ENCODE peak calls at places on chromosome 10, in four cellular contexts. Q is heart right ventricle, G is posterior cingulate gyrus, I is hepatic stellate cell. F is an unnamed sample.

GRCh38 chr10:77649333-77650331 is 12.0 kb upstream of the KCNMA1 start:
- DNase-seq in G (no peak), I (no peak), Q (no peak), F (no peak)

GRCh38 chr10:102220612-102221011 is 5.5 kb upstream of the ELOVL3 start:
- DNase-seq in I (no peak), Q (no peak), G (no peak), F (no peak)

GRCh38 chr10:27276581-27276980 is 36.0 kb upstream of the ACBD5 start:
- DNase-seq in G (no peak), I (no peak), Q (no peak), F (no peak)

GRCh38 chr10:108392286-108392685 is 1227.8 kb upstream of the SORCS1 start:
- DNase-seq in G (no peak), Q (no peak), I (no peak), F (no peak)

GRCh38 chr10:122490786-122491680 is 29.7 kb downstream of the HTRA1 start:
- DNase-seq in Q (no peak), G (no peak), I (no peak), F (no peak)

GRCh38 chr10:22250897-22251605 is 33.2 kb upstream of the EBLN1 start:
- DNase-seq in Q (no peak), G (no peak), I (no peak), F (no peak)

GRCh38 chr10:21055339-21056135 is 158.4 kb upstream of the NEBL start:
- DNase-seq in I (no peak), G (no peak), Q (no peak), F (no peak)

GRCh38 chr10:17429490-17429889 is 24.9 kb downstream of the ST8SIA6 start:
- DNase-seq in Q (no peak), I (no peak), G (no peak), F (no peak)

GRCh38 chr10:119769886-119770285 is 44.0 kb downstream of the INPP5F start:
- DNase-seq in I (peak), G (no peak), Q (no peak), F (peak)

GRCh38 chr10:131021967-131022366 is 289.6 kb downstream of the TCERG1L start:
- DNase-seq in G (no peak), Q (no peak), I (no peak), F (no peak)

GRCh38 chr10:72509206-72509799 is 116.6 kb downstream of the MICU1 start:
- DNase-seq in Q (no peak), G (no peak), I (no peak), F (no peak)

GRCh38 chr10:101934911-101935310 is 91.3 kb upstream of the KCNIP2 start:
- DNase-seq in I (no peak), Q (no peak), G (no peak), F (no peak)

GRCh38 chr10:71276873-71277272 is 42.2 kb upstream of the SLC29A3 start:
- DNase-seq in G (no peak), Q (no peak), I (no peak), F (no peak)

GRCh38 chr10:119668461-119668860 is 17.3 kb downstream of the BAG3 start:
- DNase-seq in I (no peak), Q (no peak), G (no peak), F (no peak)

GRCh38 chr10:4307784-4308364 is 518.1 kb upstream of the AKR1E2 start:
- DNase-seq in I (no peak), G (no peak), Q (no peak), F (no peak)

GRCh38 chr10:71234017-71234894 is 21.9 kb downstream of the UNC5B start:
- DNase-seq in Q (no peak), I (no peak), G (no peak), F (no peak)

GRCh38 chr10:91541481-91541880 is 91.4 kb downstream of the PPP1R3C start:
- DNase-seq in Q (no peak), I (no peak), G (peak), F (no peak)

GRCh38 chr10:13001041-13001886 is at the start of gene CCDC3:
- DNase-seq in Q (peak), I (no peak), G (peak), F (no peak)

GRCh38 chr10:51117053-51117660 is 42.9 kb downstream of the PRKG1 start:
- DNase-seq in Q (no peak), G (no peak), I (no peak), F (no peak)

GRCh38 chr10:125000366-125001312 is 58.7 kb downstream of the ZRANB1 start:
- DNase-seq in I (peak), Q (no peak), G (peak), F (peak)

GRCh38 chr10:127649642-127650041 is 87.3 kb upstream of the FOXI2 start:
- DNase-seq in Q (no peak), I (no peak), G (no peak), F (no peak)

GRCh38 chr10:57535306-57535705 is 732.4 kb downstream of the IPMK start:
- DNase-seq in G (no peak), I (no peak), Q (no peak), F (no peak)

GRCh38 chr10:79241990-79242619 is 105.2 kb upstream of the PPIF start:
- DNase-seq in Q (peak), G (peak), I (peak), F (no peak)

GRCh38 chr10:61903991-61904350 is 2.5 kb downstream of the ARID5B start:
- DNase-seq in G (no peak), Q (no peak), I (no peak), F (no peak)

GRCh38 chr10:102072867-102073527 is 7.8 kb downstream of the HPS6 start:
- DNase-seq in G (peak), Q (peak), I (peak), F (peak)

GRCh38 chr10:48555310-48556042 is 49.4 kb downstream of the ARHGAP22 start:
- DNase-seq in I (no peak), G (no peak), Q (no peak), F (no peak)

GRCh38 chr10:22427890-22428571 is 82.7 kb downstream of the SPAG6 start:
- DNase-seq in I (peak), G (no peak), Q (no peak), F (peak)